ENCODE peak calls at places on chromosome 7, in nine cellular contexts. M is stimulated activated CD8-positive, alpha-beta memory T cell treated with anti-CD3 and anti-CD28 coated beads, Interleukin-7, amount 100 ng/mL, for 1 hour; A is T-helper 9 cell; J is upper lobe of left lung; S is adipocyte; H is choroid plexus epithelial cell; F is SW 1271; T is activated CD4-positive, alpha-beta T cell treated with anti-CD3 and anti-CD28 coated beads for 48 hours; U is lower lobe of right lung. Q is an unnamed sample.

GRCh38 chr7:111960909-111961440 is 245.2 kb downstream of the DOCK4 start:
- DNase-seq in F (no peak), U (no peak), A (no peak), S (no peak), H (no peak), M (no peak), T (no peak), J (no peak), Q (no peak)

GRCh38 chr7:2729893-2730716 is 42.1 kb downstream of the AMZ1 start:
- DNase-seq in S (no peak), M (no peak), J (no peak), U (no peak), A (no peak), H (no peak), F (no peak), T (no peak), Q (no peak)

GRCh38 chr7:142188159-142188558 is 69.7 kb downstream of the PRSS58 start:
- DNase-seq in F (no peak), S (peak), M (no peak), J (no peak), T (no peak), U (no peak), A (no peak), H (peak), Q (no peak)

GRCh38 chr7:112743811-112744210 is 46.4 kb downstream of the TMEM168 start:
- DNase-seq in H (no peak), T (no peak), M (no peak), J (no peak), F (no peak), A (no peak), U (no peak), S (no peak), Q (no peak)

GRCh38 chr7:28002638-28003037 is 178.0 kb downstream of the JAZF1 start:
- DNase-seq in S (no peak), T (no peak), H (peak), M (no peak), F (no peak), J (no peak), A (no peak), U (no peak), Q (no peak)

GRCh38 chr7:35820858-35821257 is 20.0 kb downstream of the SEPTIN7 start:
- DNase-seq in T (no peak), S (no peak), J (no peak), U (no peak), A (no peak), M (no peak), H (no peak), F (no peak), Q (no peak)

GRCh38 chr7:92226981-92227380 is 18.7 kb downstream of the KRIT1 start:
- DNase-seq in S (peak), T (no peak), A (no peak), H (no peak), J (no peak), M (no peak), F (no peak), U (no peak), Q (no peak)

GRCh38 chr7:130993671-130994365 is 259.8 kb upstream of the KLF14 start:
- DNase-seq in S (no peak), U (no peak), A (no peak), F (no peak), H (no peak), T (no peak), J (no peak), M (no peak), Q (no peak)

GRCh38 chr7:47100815-47101435 is 481.0 kb downstream of the TNS3 start:
- DNase-seq in M (no peak), J (no peak), U (peak), T (peak), H (peak), S (peak), F (no peak), A (no peak), Q (no peak)

GRCh38 chr7:47602272-47603004 is 20.5 kb upstream of the TNS3 start:
- DNase-seq in H (no peak), U (no peak), F (no peak), M (no peak), T (no peak), S (no peak), A (no peak), J (no peak), Q (no peak)

GRCh38 chr7:497946-498655 is 21.5 kb downstream of the PDGFA start:
- DNase-seq in J (no peak), F (no peak), A (no peak), T (no peak), S (no peak), M (no peak), U (peak), H (no peak), Q (no peak)

Q was measured in esophagus squamous epithelium.